ENCODE peak calls at places on chromosomes 13 and 19, in four cellular contexts. One of them, this sample, is unnamed.

GRCh38 chr13:50119593-50119992 is 104.3 kb downstream of the KCNRG start:
- DNase-seq in esophagus squamous epithelium: no peak
- DNase-seq in endothelial cell of umbilical vein: peak; percentile 23
- DNase-seq in lower leg skin: no peak
- DNase-seq in this sample: no peak

GRCh38 chr13:99190147-99190985 is 10.3 kb upstream of the UBAC2 start:
- DNase-seq in esophagus squamous epithelium: no peak
- DNase-seq in endothelial cell of umbilical vein: no peak
- DNase-seq in lower leg skin: no peak
- DNase-seq in this sample: no peak

GRCh38 chr19:57056972-57057371 is 62.8 kb upstream of the USP29 start:
- DNase-seq in esophagus squamous epithelium: no peak
- DNase-seq in endothelial cell of umbilical vein: no peak
- DNase-seq in lower leg skin: no peak
- DNase-seq in this sample: peak; percentile 20

GRCh38 chr19:54462072-54462712 is 1.4 kb downstream of the LENG9 start:
- DNase-seq in esophagus squamous epithelium: no peak
- DNase-seq in endothelial cell of umbilical vein: peak; percentile 19
- DNase-seq in lower leg skin: no peak
- DNase-seq in this sample: no peak

GRCh38 chr13:51315658-51316057 is 23.8 kb upstream of the SERPINE3 start:
- DNase-seq in esophagus squamous epithelium: no peak
- DNase-seq in endothelial cell of umbilical vein: no peak
- DNase-seq in lower leg skin: no peak
- DNase-seq in this sample: no peak

GRCh38 chr13:33252103-33252502 is 33.5 kb downstream of the STARD13 start:
- DNase-seq in esophagus squamous epithelium: no peak
- DNase-seq in endothelial cell of umbilical vein: no peak
- DNase-seq in lower leg skin: no peak
- DNase-seq in this sample: no peak

GRCh38 chr19:17848598-17849292 is 963 bp upstream of the JAK3 start:
- DNase-seq in esophagus squamous epithelium: no peak
- DNase-seq in endothelial cell of umbilical vein: no peak
- DNase-seq in lower leg skin: no peak
- DNase-seq in this sample: no peak

GRCh38 chr19:17529239-17530158 is 18.1 kb downstream of the PGLS start:
- DNase-seq in esophagus squamous epithelium: no peak
- DNase-seq in endothelial cell of umbilical vein: no peak
- DNase-seq in lower leg skin: no peak
- DNase-seq in this sample: no peak

GRCh38 chr19:34131100-34131499 is 41.2 kb upstream of the LSM14A start:
- DNase-seq in esophagus squamous epithelium: no peak
- DNase-seq in endothelial cell of umbilical vein: no peak
- DNase-seq in lower leg skin: no peak
- DNase-seq in this sample: no peak

GRCh38 chr19:18644144-18645034 is 7.6 kb downstream of the KLHL26 start:
- DNase-seq in esophagus squamous epithelium: no peak
- DNase-seq in endothelial cell of umbilical vein: no peak
- DNase-seq in lower leg skin: no peak
- DNase-seq in this sample: no peak

GRCh38 chr13:113143466-113144254 is 14.8 kb upstream of the PROZ start:
- DNase-seq in esophagus squamous epithelium: no peak
- DNase-seq in endothelial cell of umbilical vein: no peak
- DNase-seq in lower leg skin: no peak
- DNase-seq in this sample: no peak

GRCh38 chr13:40401911-40402776 is 264.3 kb downstream of the FOXO1 start:
- DNase-seq in esophagus squamous epithelium: peak; percentile 69
- DNase-seq in endothelial cell of umbilical vein: peak; percentile 93
- DNase-seq in lower leg skin: peak; percentile 95
- DNase-seq in this sample: peak; percentile 95

DNA sequence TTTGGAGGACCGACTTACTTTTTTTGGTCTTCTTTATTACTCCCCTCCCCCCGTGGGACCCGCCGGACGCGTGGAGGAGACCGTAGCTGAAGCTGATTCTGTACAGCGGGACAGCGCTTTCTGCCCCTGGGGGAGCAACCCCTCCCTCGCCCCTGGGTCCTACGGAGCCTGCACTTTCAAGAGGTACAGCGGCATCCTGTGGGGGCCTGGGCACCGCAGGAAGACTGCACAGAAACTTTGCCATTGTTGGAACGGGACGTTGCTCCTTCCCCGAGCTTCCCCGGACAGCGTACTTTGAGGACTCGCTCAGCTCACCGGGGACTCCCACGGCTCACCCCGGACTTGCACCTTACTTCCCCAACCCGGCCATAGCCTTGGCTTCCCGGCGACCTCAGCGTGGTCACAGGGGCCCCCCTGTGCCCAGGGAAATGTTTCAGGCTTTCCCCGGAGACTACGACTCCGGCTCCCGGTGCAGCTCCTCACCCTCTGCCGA is 409 bp downstream of the FOSB start:
- DNase-seq in esophagus squamous epithelium: no peak
- DNase-seq in endothelial cell of umbilical vein: no peak
- DNase-seq in lower leg skin: no peak
- DNase-seq in this sample: no peak
- TF ChIP-seq POLR2A in esophagus squamous epithelium: no peak
- TF ChIP-seq POLR2A in endothelial cell of umbilical vein: no peak
- TF ChIP-seq POLR2A in lower leg skin: no peak
- TF ChIP-seq POLR2A in this sample: no peak

GRCh38 chr19:49896863-49897621 is at the start of gene IL4I1:
- DNase-seq in esophagus squamous epithelium: no peak
- DNase-seq in endothelial cell of umbilical vein: peak; percentile 73
- DNase-seq in lower leg skin: no peak
- DNase-seq in this sample: no peak
- H3K4me3 ChIP-seq in esophagus squamous epithelium: no peak within 1 kb of the TSS
- H3K4me3 ChIP-seq in endothelial cell of umbilical vein: peak within 1 kb of the TSS; percentile 26
- H3K4me3 ChIP-seq in lower leg skin: no peak within 1 kb of the TSS
- H3K4me3 ChIP-seq in this sample: no peak within 1 kb of the TSS

GRCh38 chr19:11123076-11123567 is 32.5 kb downstream of the SPC24 start:
- DNase-seq in esophagus squamous epithelium: no peak
- DNase-seq in endothelial cell of umbilical vein: no peak
- DNase-seq in lower leg skin: no peak
- DNase-seq in this sample: no peak
- TF ChIP-seq POLR2A in esophagus squamous epithelium: no peak
- TF ChIP-seq POLR2A in endothelial cell of umbilical vein: no peak
- TF ChIP-seq POLR2A in lower leg skin: no peak
- TF ChIP-seq POLR2A in this sample: no peak

DNA sequence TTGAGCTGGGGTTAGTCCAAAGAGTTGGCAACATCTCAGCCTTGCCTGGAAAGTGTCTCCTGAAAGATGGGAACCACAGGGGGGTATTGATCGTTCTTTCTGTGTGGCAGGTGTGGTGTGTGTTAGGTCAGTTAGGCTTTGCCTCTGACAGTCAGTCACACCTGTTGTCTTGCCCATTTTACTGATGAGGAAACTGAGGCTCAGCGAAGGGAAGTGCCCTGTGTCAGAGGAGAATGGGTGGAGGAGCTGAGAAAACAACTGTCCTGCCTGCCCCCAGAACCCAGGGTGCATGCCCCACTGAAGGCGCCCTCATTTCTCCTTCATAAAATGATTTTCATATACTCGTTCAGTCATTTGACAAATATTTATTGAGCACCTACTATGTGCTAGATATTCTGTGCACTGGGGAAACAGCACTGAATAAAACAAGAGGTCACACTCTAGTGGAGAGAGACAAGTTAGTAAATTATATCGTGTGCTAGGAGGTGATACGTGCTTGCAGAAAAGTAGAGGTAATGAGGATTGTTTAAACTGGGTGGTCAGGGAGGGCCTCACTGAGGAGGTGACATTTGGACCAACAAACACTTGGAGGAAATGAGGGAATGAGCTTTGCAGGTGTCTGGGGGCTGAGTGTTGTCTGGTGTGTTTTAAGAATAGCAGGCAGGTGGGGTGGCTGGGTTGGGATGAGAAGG is 1.6 kb downstream of the FXYD5 start:
- DNase-seq in esophagus squamous epithelium: no peak
- DNase-seq in endothelial cell of umbilical vein: no peak
- DNase-seq in lower leg skin: no peak
- DNase-seq in this sample: no peak
- H3K4me3 ChIP-seq in esophagus squamous epithelium: peak overlapping the region; percentile 75
- H3K4me3 ChIP-seq in endothelial cell of umbilical vein: peak overlapping the region; percentile 82
- H3K4me3 ChIP-seq in lower leg skin: no peak overlapping the region
- H3K4me3 ChIP-seq in this sample: no peak overlapping the region

GRCh38 chr19:3950871-3951861 is 18.3 kb downstream of the NMRK2 start:
- DNase-seq in esophagus squamous epithelium: no peak
- DNase-seq in endothelial cell of umbilical vein: no peak
- DNase-seq in lower leg skin: no peak
- DNase-seq in this sample: no peak
- TF ChIP-seq POLR2A in esophagus squamous epithelium: no peak
- TF ChIP-seq POLR2A in endothelial cell of umbilical vein: no peak
- TF ChIP-seq POLR2A in lower leg skin: no peak
- TF ChIP-seq POLR2A in this sample: no peak

GRCh38 chr13:41995946-41996345 is 35.0 kb upstream of the VWA8 start:
- DNase-seq in esophagus squamous epithelium: no peak
- DNase-seq in endothelial cell of umbilical vein: no peak
- DNase-seq in lower leg skin: no peak
- DNase-seq in this sample: no peak

GRCh38 chr13:42002066-42002465 is 41.2 kb upstream of the VWA8 start:
- DNase-seq in esophagus squamous epithelium: no peak
- DNase-seq in endothelial cell of umbilical vein: no peak
- DNase-seq in lower leg skin: no peak
- DNase-seq in this sample: no peak

GRCh38 chr13:42001580-42001979 is 40.7 kb upstream of the VWA8 start:
- DNase-seq in esophagus squamous epithelium: no peak
- DNase-seq in endothelial cell of umbilical vein: no peak
- DNase-seq in lower leg skin: no peak
- DNase-seq in this sample: no peak

GRCh38 chr13:42000836-42001235 is 39.9 kb upstream of the VWA8 start:
- DNase-seq in esophagus squamous epithelium: no peak
- DNase-seq in endothelial cell of umbilical vein: no peak
- DNase-seq in lower leg skin: no peak
- DNase-seq in this sample: no peak
- H3K4me3 ChIP-seq in esophagus squamous epithelium: no peak overlapping the region
- H3K4me3 ChIP-seq in endothelial cell of umbilical vein: no peak overlapping the region
- H3K4me3 ChIP-seq in lower leg skin: no peak overlapping the region
- H3K4me3 ChIP-seq in this sample: no peak overlapping the region

GRCh38 chr19:14395710-14396338 is 14.6 kb downstream of the ADGRE5 start:
- DNase-seq in esophagus squamous epithelium: no peak
- DNase-seq in endothelial cell of umbilical vein: no peak
- DNase-seq in lower leg skin: no peak
- DNase-seq in this sample: no peak
- TF ChIP-seq POLR2A in esophagus squamous epithelium: no peak
- TF ChIP-seq POLR2A in endothelial cell of umbilical vein: no peak
- TF ChIP-seq POLR2A in lower leg skin: no peak
- TF ChIP-seq POLR2A in this sample: no peak

GRCh38 chr19:11927227-11927626 is 2.3 kb downstream of the ZNF700 start:
- DNase-seq in esophagus squamous epithelium: no peak
- DNase-seq in endothelial cell of umbilical vein: no peak
- DNase-seq in lower leg skin: no peak
- DNase-seq in this sample: no peak

GRCh38 chr19:11931051-11931450 is 6.1 kb downstream of the ZNF700 start:
- DNase-seq in esophagus squamous epithelium: no peak
- DNase-seq in endothelial cell of umbilical vein: no peak
- DNase-seq in lower leg skin: peak; percentile 21
- DNase-seq in this sample: no peak

DNA sequence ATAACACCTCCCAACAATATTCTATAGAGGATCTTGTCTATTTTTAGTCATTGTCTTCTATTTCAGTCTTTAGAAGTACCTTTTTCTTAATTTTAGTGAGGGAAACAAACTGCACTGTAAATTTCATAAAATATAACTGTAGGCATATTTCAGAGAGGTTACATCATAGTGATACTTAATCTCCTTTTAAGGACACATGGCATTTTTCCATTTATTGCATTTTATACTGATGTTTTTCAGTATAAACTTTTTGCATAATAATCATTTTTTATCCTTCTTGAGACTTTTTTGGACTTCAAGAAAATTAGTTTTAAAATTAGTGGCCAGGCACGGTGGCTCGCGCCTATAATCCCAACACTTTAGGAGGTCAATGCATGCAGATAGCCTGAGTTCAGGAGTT is 6.6 kb downstream of the ZNF700 start:
- DNase-seq in esophagus squamous epithelium: no peak
- DNase-seq in endothelial cell of umbilical vein: no peak
- DNase-seq in lower leg skin: no peak
- DNase-seq in this sample: no peak
- H3K4me3 ChIP-seq in esophagus squamous epithelium: no peak overlapping the region
- H3K4me3 ChIP-seq in endothelial cell of umbilical vein: no peak overlapping the region
- H3K4me3 ChIP-seq in lower leg skin: no peak overlapping the region
- H3K4me3 ChIP-seq in this sample: no peak overlapping the region

GRCh38 chr19:52691215-52691610 is 43.6 kb downstream of the ZNF611 start:
- DNase-seq in esophagus squamous epithelium: no peak
- DNase-seq in endothelial cell of umbilical vein: no peak
- DNase-seq in lower leg skin: no peak
- DNase-seq in this sample: no peak

GRCh38 chr19:52689804-52690394 is 44.9 kb downstream of the ZNF611 start:
- DNase-seq in esophagus squamous epithelium: no peak
- DNase-seq in endothelial cell of umbilical vein: peak; percentile 42
- DNase-seq in lower leg skin: peak; percentile 40
- DNase-seq in this sample: peak; percentile 72

GRCh38 chr19:52690395-52691214 is 44.2 kb downstream of the ZNF611 start:
- DNase-seq in esophagus squamous epithelium: peak; percentile 56
- DNase-seq in endothelial cell of umbilical vein: peak; percentile 94
- DNase-seq in lower leg skin: peak; percentile 93
- DNase-seq in this sample: peak; percentile 87

GRCh38 chr19:52692431-52693008 is 42.3 kb downstream of the ZNF611 start:
- DNase-seq in esophagus squamous epithelium: no peak
- DNase-seq in endothelial cell of umbilical vein: no peak
- DNase-seq in lower leg skin: no peak
- DNase-seq in this sample: no peak

DNA sequence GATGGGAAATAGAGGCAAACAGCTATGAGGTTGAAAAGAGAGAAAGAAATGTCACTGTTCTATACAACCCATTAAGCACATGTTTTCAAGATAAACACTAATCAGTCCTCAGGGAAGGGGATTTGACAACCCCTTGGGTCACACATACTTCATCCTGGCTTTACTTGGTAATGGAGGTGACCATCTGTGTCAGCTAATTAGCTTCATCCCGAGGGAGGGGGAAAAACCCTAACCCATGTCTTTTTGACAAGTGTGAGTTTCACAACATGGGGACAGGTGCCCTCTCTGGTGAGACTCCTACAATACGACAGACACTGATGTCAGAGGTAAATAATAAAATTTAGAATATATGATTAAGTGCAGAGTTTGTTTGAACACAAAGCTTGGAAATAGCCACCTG is 43.1 kb downstream of the ZNF611 start:
- DNase-seq in esophagus squamous epithelium: no peak
- DNase-seq in endothelial cell of umbilical vein: no peak
- DNase-seq in lower leg skin: no peak
- DNase-seq in this sample: no peak
- TF ChIP-seq POLR2A in esophagus squamous epithelium: no peak
- TF ChIP-seq POLR2A in endothelial cell of umbilical vein: no peak
- TF ChIP-seq POLR2A in lower leg skin: no peak
- TF ChIP-seq POLR2A in this sample: no peak